ENCODE peak calls at places on chromosome 15, in eight cellular contexts. O, Q, A, B, J, C, E and V are unnamed samples.

GRCh38 chr15:31297221-31297879 is 29.3 kb upstream of the KLF13 start:
- DNase-seq in C (no peak), O (no peak), B (no peak), A (no peak), Q (no peak), J (no peak), E (no peak), V (no peak)

GRCh38 chr15:76065267-76065666 is 5.5 kb downstream of the TMEM266 start:
- DNase-seq in O (no peak), J (no peak), E (no peak), Q (no peak), A (no peak), B (peak), C (no peak), V (no peak)

GRCh38 chr15:39599871-39600270 is 19.0 kb downstream of the THBS1 start:
- DNase-seq in A (no peak), B (no peak), O (no peak), E (no peak), C (no peak), Q (no peak), J (no peak), V (no peak)

GRCh38 chr15:101124731-101125558 is 126.9 kb downstream of the CHSY1 start:
- DNase-seq in Q (no peak), E (no peak), J (peak), A (peak), O (no peak), B (no peak), C (no peak), V (no peak)

GRCh38 chr15:45457215-45457614 is 65.3 kb downstream of the SLC30A4 start:
- DNase-seq in O (no peak), E (no peak), J (no peak), C (no peak), B (no peak), A (no peak), Q (peak), V (no peak)

GRCh38 chr15:51793521-51793920 is 35.9 kb upstream of the TMOD3 start:
- DNase-seq in C (no peak), A (no peak), E (no peak), B (no peak), J (no peak), O (no peak), Q (no peak), V (no peak)

GRCh38 chr15:101207867-101208288 is 44.0 kb downstream of the CHSY1 start:
- DNase-seq in J (no peak), C (no peak), B (peak), E (no peak), A (no peak), Q (no peak), O (no peak), V (no peak)

GRCh38 chr15:81548350-81549116 is 174.5 kb upstream of the TMC3 start:
- DNase-seq in J (no peak), Q (no peak), B (no peak), A (no peak), O (no peak), C (no peak), E (no peak), V (no peak)

GRCh38 chr15:58462973-58463663 is 31.3 kb downstream of the LIPC start:
- DNase-seq in Q (no peak), C (no peak), O (no peak), A (no peak), J (no peak), B (no peak), E (peak), V (no peak)

GRCh38 chr15:89247441-89247840 is 3.7 kb downstream of the FANCI start:
- DNase-seq in O (no peak), E (no peak), B (no peak), J (no peak), C (no peak), A (no peak), Q (no peak), V (no peak)

GRCh38 chr15:31297880-31298456 is 28.7 kb upstream of the KLF13 start:
- DNase-seq in J (no peak), B (no peak), E (no peak), A (no peak), Q (no peak), C (no peak), O (no peak), V (no peak)

GRCh38 chr15:41377978-41378377 is 24.3 kb downstream of the NDUFAF1 start:
- DNase-seq in O (no peak), Q (no peak), B (no peak), E (no peak), C (no peak), J (no peak), A (no peak), V (no peak)

GRCh38 chr15:82178061-82178460 is 84.5 kb downstream of the EFL1 start:
- DNase-seq in J (no peak), Q (no peak), C (no peak), E (no peak), O (no peak), B (no peak), A (no peak), V (no peak)

GRCh38 chr15:58453931-58454793 is 22.4 kb downstream of the LIPC start:
- DNase-seq in J (no peak), A (no peak), B (peak), E (no peak), Q (no peak), O (peak), C (no peak), V (no peak)

GRCh38 chr15:59812185-59812870 is 123.2 kb upstream of the BNIP2 start:
- DNase-seq in Q (peak), C (no peak), O (no peak), J (no peak), B (no peak), E (no peak), A (no peak), V (no peak)

GRCh38 chr15:40684381-40684780 is 10.6 kb upstream of the RAD51 start:
- DNase-seq in B (no peak), A (no peak), O (no peak), J (no peak), C (no peak), E (no peak), Q (no peak), V (no peak)

GRCh38 chr15:27704939-27705514 is 394.1 kb downstream of the OCA2 start:
- DNase-seq in Q (no peak), E (no peak), B (no peak), C (no peak), O (no peak), A (no peak), J (no peak), V (no peak)

GRCh38 chr15:69081310-69082004 is 67.0 kb downstream of the NOX5 start:
- DNase-seq in B (no peak), A (no peak), E (no peak), J (no peak), Q (peak), O (no peak), C (no peak), V (no peak)

GRCh38 chr15:66679657-66680108 is 22.4 kb upstream of the SMAD6 start:
- DNase-seq in O (peak), J (no peak), B (no peak), Q (peak), E (peak), A (no peak), C (peak), V (no peak)

GRCh38 chr15:81530271-81530670 is 156.3 kb upstream of the TMC3 start:
- DNase-seq in Q (peak), J (no peak), O (no peak), A (no peak), B (no peak), E (no peak), C (no peak), V (no peak)

GRCh38 chr15:55218068-55218467 is 21.3 kb upstream of the RSL24D1 start:
- DNase-seq in O (no peak), J (no peak), C (peak), E (no peak), Q (no peak), B (no peak), A (no peak), V (no peak)

DNA sequence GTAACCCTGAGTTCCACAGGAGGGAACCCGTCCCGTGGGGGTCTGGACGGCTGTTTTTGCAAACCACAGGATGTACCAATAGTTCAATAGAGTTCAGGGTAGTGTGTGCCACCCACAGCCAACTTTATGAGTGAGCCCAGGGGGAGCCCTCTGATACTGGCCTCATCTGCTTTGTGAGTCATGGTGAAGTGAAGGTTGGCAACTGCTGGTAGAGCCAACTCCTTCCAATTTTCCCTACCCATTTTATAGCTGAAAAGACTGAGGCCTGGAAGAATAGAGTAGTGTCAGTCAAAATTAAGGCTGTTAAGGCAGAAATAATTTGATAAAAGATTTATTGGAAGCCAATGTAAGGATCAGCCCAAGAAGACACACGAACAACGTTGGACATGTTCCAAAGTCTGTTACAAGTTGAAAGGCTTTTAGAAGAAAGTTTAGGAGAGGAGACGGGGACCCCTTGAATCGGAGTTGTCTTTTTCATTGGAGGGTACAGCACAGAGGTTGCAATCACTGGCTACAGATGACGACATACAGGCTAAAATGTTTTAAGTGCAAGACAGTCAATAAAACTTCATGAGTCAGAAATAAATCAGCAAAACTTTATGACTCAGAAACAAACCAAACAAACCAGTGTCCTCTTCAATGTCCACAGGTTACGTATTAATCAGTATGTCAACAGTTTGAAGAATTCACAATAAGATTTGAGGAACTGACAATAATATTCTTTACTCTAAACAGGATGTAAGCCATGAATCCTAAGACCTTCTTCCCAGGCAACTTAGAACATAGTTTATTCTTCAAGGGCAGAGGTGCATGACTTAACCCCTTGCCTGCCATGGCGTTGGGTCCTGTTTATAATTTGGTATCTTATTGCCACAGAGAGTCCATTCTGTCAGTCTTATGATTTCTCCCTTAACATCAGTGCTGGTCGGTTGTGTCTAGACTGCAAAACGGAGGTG is 62.9 kb upstream of the NR2E3 start:
- DNase-seq in Q (no peak), C (no peak), J (peak), E (peak), A (no peak), B (no peak), O (no peak), V (peak)
- TF ChIP-seq POLR2AphosphoS5 in Q (no peak), C (no peak), J (no peak), E (no peak), A (no peak), B (no peak), O (no peak), V (peak)

GRCh38 chr15:65377976-65378366 is at the start of gene IGDCC3:
- DNase-seq in A (no peak), O (peak), Q (peak), B (no peak), J (no peak), E (peak), C (peak), V (no peak)
- TF ChIP-seq REST in A (no peak), O (no peak), Q (no peak), B (no peak), J (no peak), E (no peak), C (no peak), V (no peak)

DNA sequence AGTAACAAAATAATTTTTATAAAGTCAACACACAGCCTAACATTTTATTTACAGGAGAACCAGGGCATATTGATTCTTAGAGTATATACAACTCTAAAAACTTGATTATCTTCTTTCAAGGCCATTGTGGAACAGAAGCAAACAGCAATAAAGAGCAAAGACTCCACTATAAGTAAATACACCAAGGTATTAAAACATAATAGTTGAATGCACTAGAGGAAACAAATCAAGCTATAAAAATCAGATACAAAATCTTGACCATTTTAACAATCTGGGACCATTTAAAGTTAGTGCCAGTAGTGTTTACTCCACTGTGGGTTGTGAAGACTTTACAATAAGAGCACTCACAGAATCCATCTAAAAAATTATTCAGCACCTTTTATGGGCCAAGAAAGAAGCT is 323.6 kb downstream of the AGBL1 start:
- DNase-seq in Q (no peak), J (no peak), B (no peak), E (no peak), C (no peak), O (no peak), A (no peak), V (no peak)
- TF ChIP-seq POLR2AphosphoS5 in Q (no peak), J (no peak), B (no peak), E (no peak), C (no peak), O (no peak), A (no peak), V (no peak)

GRCh38 chr15:92817339-92817886 is 82.7 kb upstream of the CHD2 start:
- DNase-seq in C (no peak), A (no peak), J (no peak), B (no peak), O (no peak), E (no peak), Q (no peak), V (no peak)
- TF ChIP-seq REST in C (no peak), A (no peak), J (no peak), B (no peak), O (no peak), E (no peak), Q (no peak), V (no peak)

DNA sequence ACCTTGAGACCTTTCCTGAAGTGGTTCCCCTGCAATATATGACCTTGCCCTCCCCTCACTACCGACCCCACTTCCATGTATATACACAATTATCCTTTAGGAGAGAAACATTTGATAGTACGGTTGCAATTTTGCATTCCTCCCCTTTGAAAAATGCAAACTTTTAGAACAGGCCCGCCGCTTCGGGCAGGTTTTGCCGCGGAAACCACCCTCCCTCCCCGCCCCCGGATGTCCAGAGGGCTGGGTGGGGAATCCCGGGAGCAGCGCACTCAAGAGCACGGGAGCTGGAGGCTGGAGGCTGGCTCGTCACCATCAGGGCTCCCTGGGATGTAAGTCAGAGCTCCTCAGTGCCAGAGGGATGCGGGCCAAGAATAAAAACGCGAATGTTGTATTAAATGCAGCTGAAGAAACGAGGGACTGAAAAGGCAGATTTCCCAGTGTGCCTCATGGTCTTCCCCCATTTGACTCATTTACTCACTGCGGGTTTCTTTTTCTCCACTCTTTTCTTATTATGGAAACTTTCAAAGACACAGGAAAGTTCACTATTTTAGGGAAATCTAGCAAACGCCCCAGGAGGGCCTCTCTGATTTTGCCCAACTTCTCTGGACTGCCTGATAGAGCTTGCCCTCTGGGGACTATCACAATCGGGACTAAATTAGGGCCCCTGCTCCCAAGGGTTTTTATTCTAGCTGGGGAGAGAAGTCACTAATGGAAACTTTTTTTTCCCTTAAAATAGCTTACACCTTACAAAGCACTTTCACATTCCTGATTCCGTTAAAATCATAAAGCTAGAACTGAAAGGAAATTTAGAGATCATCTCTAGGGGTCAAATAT is 2.9 kb upstream of the USP3 start:
- DNase-seq in B (no peak), O (no peak), Q (peak), A (no peak), C (no peak), J (no peak), E (peak), V (no peak)
- TF ChIP-seq POLR2AphosphoS5 in B (no peak), O (no peak), Q (no peak), A (peak), C (no peak), J (peak), E (peak), V (no peak)